ENCODE peak calls at places on chromosomes 13 and 19, in eight cellular contexts. One of them, this sample, is unnamed.

GRCh38 chr13:113917096-113917495 is 53.2 kb upstream of the GAS6 start:
- DNase-seq in fibroblast of lung: no peak
- DNase-seq in K562: no peak
- DNase-seq in mammary epithelial cell: no peak
- DNase-seq in GM23248: no peak
- DNase-seq in DND-41: no peak
- DNase-seq in HCT116: no peak
- DNase-seq in neural progenitor cell: no peak
- DNase-seq in this sample: no peak

GRCh38 chr19:13072206-13072898 is 30.3 kb downstream of the LYL1 start:
- DNase-seq in fibroblast of lung: no peak
- DNase-seq in K562: peak
- DNase-seq in mammary epithelial cell: no peak
- DNase-seq in GM23248: no peak
- DNase-seq in DND-41: no peak
- DNase-seq in HCT116: no peak
- DNase-seq in neural progenitor cell: no peak
- DNase-seq in this sample: no peak

GRCh38 chr13:44273991-44274810 is 99.4 kb upstream of the SERP2 start:
- DNase-seq in fibroblast of lung: peak
- DNase-seq in K562: no peak
- DNase-seq in mammary epithelial cell: no peak
- DNase-seq in GM23248: peak
- DNase-seq in DND-41: peak
- DNase-seq in HCT116: no peak
- DNase-seq in neural progenitor cell: no peak
- DNase-seq in this sample: no peak

GRCh38 chr13:109745060-109745459 is 41.3 kb downstream of the IRS2 start:
- DNase-seq in fibroblast of lung: no peak
- DNase-seq in K562: no peak
- DNase-seq in mammary epithelial cell: no peak
- DNase-seq in GM23248: no peak
- DNase-seq in DND-41: no peak
- DNase-seq in HCT116: no peak
- DNase-seq in neural progenitor cell: no peak
- DNase-seq in this sample: no peak

GRCh38 chr19:18589380-18590272 is 1.0 kb downstream of the REX1BD start:
- DNase-seq in fibroblast of lung: peak
- DNase-seq in K562: peak
- DNase-seq in mammary epithelial cell: peak
- DNase-seq in GM23248: peak
- DNase-seq in DND-41: peak
- DNase-seq in HCT116: peak
- DNase-seq in neural progenitor cell: peak
- DNase-seq in this sample: peak

GRCh38 chr13:31895687-31896086 is 135.9 kb upstream of the FRY start:
- DNase-seq in fibroblast of lung: no peak
- DNase-seq in K562: no peak
- DNase-seq in mammary epithelial cell: no peak
- DNase-seq in GM23248: no peak
- DNase-seq in DND-41: no peak
- DNase-seq in HCT116: no peak
- DNase-seq in neural progenitor cell: no peak
- DNase-seq in this sample: no peak

GRCh38 chr13:29884671-29885424 is 34.4 kb upstream of the UBL3 start:
- DNase-seq in fibroblast of lung: no peak
- DNase-seq in K562: no peak
- DNase-seq in mammary epithelial cell: peak
- DNase-seq in GM23248: peak
- DNase-seq in DND-41: no peak
- DNase-seq in HCT116: no peak
- DNase-seq in neural progenitor cell: peak
- DNase-seq in this sample: no peak

GRCh38 chr19:43432866-43433673 is 18.4 kb downstream of the TEX101 start:
- DNase-seq in fibroblast of lung: peak
- DNase-seq in K562: peak
- DNase-seq in mammary epithelial cell: peak
- DNase-seq in GM23248: peak
- DNase-seq in DND-41: peak
- DNase-seq in HCT116: peak
- DNase-seq in neural progenitor cell: peak
- DNase-seq in this sample: no peak

GRCh38 chr19:40776966-40777794 is 867 bp upstream of the RAB4B start:
- DNase-seq in fibroblast of lung: peak
- DNase-seq in K562: peak
- DNase-seq in mammary epithelial cell: peak
- DNase-seq in GM23248: peak
- DNase-seq in DND-41: peak
- DNase-seq in HCT116: peak
- DNase-seq in neural progenitor cell: peak
- DNase-seq in this sample: peak

GRCh38 chr19:10817291-10818038 is 18.5 kb downstream of the TMED1 start:
- DNase-seq in fibroblast of lung: peak
- DNase-seq in K562: no peak
- DNase-seq in mammary epithelial cell: no peak
- DNase-seq in GM23248: peak
- DNase-seq in DND-41: no peak
- DNase-seq in HCT116: no peak
- DNase-seq in neural progenitor cell: no peak
- DNase-seq in this sample: no peak

GRCh38 chr19:35206855-35207254 is 21.7 kb downstream of the FAM187B start:
- DNase-seq in fibroblast of lung: no peak
- DNase-seq in K562: no peak
- DNase-seq in mammary epithelial cell: no peak
- DNase-seq in GM23248: no peak
- DNase-seq in DND-41: no peak
- DNase-seq in HCT116: no peak
- DNase-seq in neural progenitor cell: no peak
- DNase-seq in this sample: no peak

GRCh38 chr19:27729332-27729731 is 1483.6 kb downstream of the UQCRFS1 start:
- DNase-seq in fibroblast of lung: no peak
- DNase-seq in K562: no peak
- DNase-seq in mammary epithelial cell: no peak
- DNase-seq in GM23248: no peak
- DNase-seq in DND-41: no peak
- DNase-seq in HCT116: no peak
- DNase-seq in neural progenitor cell: no peak
- DNase-seq in this sample: no peak

GRCh38 chr19:12913871-12914690 is 5.0 kb downstream of the SYCE2 start:
- DNase-seq in fibroblast of lung: peak
- DNase-seq in K562: no peak
- DNase-seq in mammary epithelial cell: no peak
- DNase-seq in GM23248: peak
- DNase-seq in DND-41: peak
- DNase-seq in HCT116: no peak
- DNase-seq in neural progenitor cell: peak
- DNase-seq in this sample: no peak

GRCh38 chr19:3459322-3459881 is 20.9 kb downstream of the SMIM24 start:
- DNase-seq in fibroblast of lung: peak
- DNase-seq in K562: peak
- DNase-seq in mammary epithelial cell: peak
- DNase-seq in GM23248: peak
- DNase-seq in DND-41: peak
- DNase-seq in HCT116: no peak
- DNase-seq in neural progenitor cell: no peak
- DNase-seq in this sample: no peak

GRCh38 chr19:17156947-17157302 is 58.2 kb upstream of the USE1 start:
- DNase-seq in fibroblast of lung: no peak
- DNase-seq in K562: no peak
- DNase-seq in mammary epithelial cell: no peak
- DNase-seq in GM23248: no peak
- DNase-seq in DND-41: no peak
- DNase-seq in HCT116: no peak
- DNase-seq in neural progenitor cell: no peak
- DNase-seq in this sample: no peak

GRCh38 chr19:5134683-5135082 is 165.8 kb downstream of the KDM4B start:
- DNase-seq in fibroblast of lung: no peak
- DNase-seq in K562: no peak
- DNase-seq in mammary epithelial cell: no peak
- DNase-seq in GM23248: no peak
- DNase-seq in DND-41: no peak
- DNase-seq in HCT116: no peak
- DNase-seq in neural progenitor cell: peak
- DNase-seq in this sample: no peak

DNA sequence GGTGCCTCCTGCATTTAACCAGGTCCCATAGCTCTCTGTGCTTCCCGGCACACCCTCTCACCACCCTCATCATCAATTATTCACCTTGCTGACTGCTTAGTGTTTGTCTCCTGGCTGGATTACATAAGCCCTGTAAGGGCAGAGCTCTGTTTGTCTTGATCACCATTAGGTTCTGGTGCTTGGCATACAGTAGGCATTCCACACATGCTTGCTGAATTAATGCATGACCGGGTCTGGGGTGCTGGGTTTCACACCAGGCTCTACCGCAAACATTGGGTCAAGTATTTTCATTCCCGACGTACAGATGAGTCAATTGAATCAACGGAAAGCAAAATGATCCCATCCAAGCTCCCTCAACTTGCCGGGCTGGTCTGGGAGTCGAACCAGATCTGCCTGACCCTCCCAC is 28.5 kb downstream of the VAV1 start:
- DNase-seq in fibroblast of lung: no peak
- DNase-seq in K562: no peak
- DNase-seq in mammary epithelial cell: peak
- DNase-seq in GM23248: peak
- DNase-seq in DND-41: no peak
- DNase-seq in HCT116: peak
- DNase-seq in neural progenitor cell: no peak
- DNase-seq in this sample: no peak
- H3K4me3 ChIP-seq in fibroblast of lung: no peak
- H3K4me3 ChIP-seq in K562: no peak
- H3K4me3 ChIP-seq in mammary epithelial cell: no peak
- H3K4me3 ChIP-seq in GM23248: peak
- H3K4me3 ChIP-seq in DND-41: peak
- H3K4me3 ChIP-seq in HCT116: peak
- H3K4me3 ChIP-seq in neural progenitor cell: no peak
- H3K4me3 ChIP-seq in this sample: peak

DNA sequence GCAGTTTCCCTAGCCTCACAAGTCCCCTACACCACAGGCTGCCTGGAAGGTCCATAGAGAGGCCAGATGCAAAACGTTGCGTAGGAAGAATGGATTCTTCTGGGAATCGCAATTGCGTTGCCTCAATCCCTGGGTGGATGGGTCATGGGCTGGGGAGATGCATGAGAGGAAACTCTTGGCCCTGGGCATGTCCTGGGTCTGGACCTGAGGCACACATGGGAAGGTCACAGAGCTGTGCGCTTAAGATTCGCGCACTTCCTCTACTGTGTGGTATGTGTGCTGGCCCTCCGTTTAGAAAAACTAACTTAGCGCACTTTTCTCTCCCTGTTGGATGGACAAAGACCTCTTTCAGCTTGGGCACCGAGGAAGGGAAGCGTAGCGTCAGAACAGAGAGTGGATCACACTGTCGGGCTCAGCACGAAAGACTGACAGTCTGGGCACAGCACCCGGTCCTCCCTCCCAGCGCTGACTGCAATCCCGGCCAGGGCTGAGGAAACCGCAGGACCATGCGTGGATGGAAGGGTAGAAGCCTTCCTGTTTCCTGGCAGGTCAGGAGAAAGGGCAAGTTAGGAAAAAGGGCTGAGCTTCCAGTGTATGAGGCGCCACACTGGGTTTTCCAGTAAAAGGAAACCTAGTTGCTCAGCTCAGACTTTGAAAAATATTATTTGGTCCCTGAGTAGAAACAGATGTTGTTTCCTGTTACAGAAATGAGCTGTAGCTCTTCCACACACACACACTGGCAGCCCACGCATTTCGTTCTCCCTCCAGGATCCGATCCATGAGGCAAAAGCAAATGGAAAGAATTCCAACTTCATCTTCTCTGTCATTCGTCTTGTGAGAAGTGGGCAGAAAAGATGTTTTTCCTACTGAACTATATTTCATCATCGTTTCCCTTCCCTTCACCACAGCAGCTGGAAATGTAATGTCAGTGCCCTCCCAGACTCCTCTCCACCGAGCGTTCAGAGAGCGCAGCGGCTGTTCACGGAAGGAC is 86.0 kb downstream of the ING1 start:
- DNase-seq in fibroblast of lung: peak
- DNase-seq in K562: no peak
- DNase-seq in mammary epithelial cell: no peak
- DNase-seq in GM23248: peak
- DNase-seq in DND-41: no peak
- DNase-seq in HCT116: no peak
- DNase-seq in neural progenitor cell: no peak
- DNase-seq in this sample: peak
- TF ChIP-seq EZH2 in fibroblast of lung: no peak
- TF ChIP-seq EZH2 in K562: no peak
- TF ChIP-seq EZH2 in mammary epithelial cell: no peak
- TF ChIP-seq EZH2 in GM23248: no peak
- TF ChIP-seq EZH2 in DND-41: no peak
- TF ChIP-seq EZH2 in HCT116: no peak
- TF ChIP-seq EZH2 in neural progenitor cell: no peak
- TF ChIP-seq EZH2 in this sample: no peak

DNA sequence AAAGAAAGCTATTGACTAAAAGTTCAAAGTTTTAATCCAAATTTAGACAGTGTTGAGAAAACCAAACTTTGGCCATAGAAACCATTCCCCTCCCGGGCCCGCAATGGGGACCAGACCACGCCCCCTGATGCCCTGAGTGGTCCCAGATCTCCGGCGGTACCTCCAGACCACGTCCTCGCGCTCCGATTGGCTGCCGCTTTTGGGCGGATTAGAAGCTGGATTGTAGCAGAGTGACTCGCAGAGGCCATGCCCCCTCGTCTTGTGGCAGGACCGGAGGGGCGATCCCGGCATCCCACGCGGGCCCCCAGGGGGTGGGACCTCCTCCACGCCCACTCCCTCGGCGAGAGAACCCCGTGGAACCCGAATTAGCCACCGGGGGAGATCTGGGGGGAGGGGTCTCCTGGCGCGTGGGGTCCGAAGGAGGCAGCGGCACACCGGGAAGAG is 812 bp upstream of the HSD17B14 start:
- DNase-seq in fibroblast of lung: peak
- DNase-seq in K562: no peak
- DNase-seq in mammary epithelial cell: no peak
- DNase-seq in GM23248: peak
- DNase-seq in DND-41: peak
- DNase-seq in HCT116: peak
- DNase-seq in neural progenitor cell: peak
- DNase-seq in this sample: no peak
- H3K9ac ChIP-seq in fibroblast of lung: peak
- H3K9ac ChIP-seq in K562: no peak
- H3K9ac ChIP-seq in mammary epithelial cell: no peak
- H3K9ac ChIP-seq in GM23248: peak
- H3K9ac ChIP-seq in DND-41: peak
- H3K9ac ChIP-seq in HCT116: no peak
- H3K9ac ChIP-seq in neural progenitor cell: no peak
- H3K9ac ChIP-seq in this sample: peak

DNA sequence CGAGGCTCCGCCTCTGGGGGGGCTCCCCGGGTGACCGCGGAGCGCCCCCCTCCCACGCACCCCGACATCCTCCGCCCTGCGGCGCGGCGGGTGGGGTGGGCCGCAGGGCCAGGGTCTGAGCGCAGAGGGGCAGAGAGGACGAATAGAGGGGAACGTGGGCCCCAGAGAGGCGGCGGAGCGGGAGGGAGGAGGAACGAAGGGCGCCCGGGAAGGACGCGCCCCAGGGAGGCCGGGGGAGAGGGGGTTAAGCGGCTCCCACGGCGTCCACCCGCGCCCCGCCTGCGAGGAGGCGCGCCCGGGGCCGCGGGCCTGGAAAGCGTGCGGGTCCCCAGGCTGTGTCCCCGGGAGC is 1.0 kb downstream of the HCN2 start:
- DNase-seq in fibroblast of lung: no peak
- DNase-seq in K562: no peak
- DNase-seq in mammary epithelial cell: no peak
- DNase-seq in GM23248: no peak
- DNase-seq in DND-41: no peak
- DNase-seq in HCT116: no peak
- DNase-seq in neural progenitor cell: no peak
- DNase-seq in this sample: no peak
- H3K4me3 ChIP-seq in fibroblast of lung: no peak
- H3K4me3 ChIP-seq in K562: peak
- H3K4me3 ChIP-seq in mammary epithelial cell: no peak
- H3K4me3 ChIP-seq in GM23248: peak
- H3K4me3 ChIP-seq in DND-41: no peak
- H3K4me3 ChIP-seq in HCT116: no peak
- H3K4me3 ChIP-seq in neural progenitor cell: no peak
- H3K4me3 ChIP-seq in this sample: peak

This sample was measured in SK-N-MC.